ENCODE peak calls at places on chromosomes 3 and 15, in nine cellular contexts. One of them, this sample, is unnamed.
A peak's percentile ranks its signal among the peaks of the same experiment; 100 is the strongest.

GRCh38 chr15:41989573-41990242 is 17.4 kb upstream of the EHD4 start:
- DNase-seq in iris pigment epithelial cell: peak; percentile 58
- DNase-seq in D721Med: peak; percentile 86
- DNase-seq in SW 1271: no peak
- DNase-seq in stimulated activated naive B cell treated with anti-CD40 and anti-IgM and Interleukin-4, amounts not matched to agents 10 μg/mL and 1 μg/mL and 100 μg/mL, for 72 hours: peak; percentile 75
- DNase-seq in activated T-helper 1 cell treated with Interleukin-2 at 50 U/mL for 16 hours: peak; percentile 66
- DNase-seq in epithelial cell of prostate: no peak
- DNase-seq in memory B cell: peak; percentile 89
- DNase-seq in amniotic stem cell: peak; percentile 34
- DNase-seq in this sample: peak; percentile 83

GRCh38 chr3:12372762-12373280 is 84.0 kb downstream of the PPARG start:
- DNase-seq in iris pigment epithelial cell: no peak
- DNase-seq in D721Med: no peak
- DNase-seq in SW 1271: no peak
- DNase-seq in stimulated activated naive B cell treated with anti-CD40 and anti-IgM and Interleukin-4, amounts not matched to agents 10 μg/mL and 1 μg/mL and 100 μg/mL, for 72 hours: no peak
- DNase-seq in activated T-helper 1 cell treated with Interleukin-2 at 50 U/mL for 16 hours: no peak
- DNase-seq in epithelial cell of prostate: no peak
- DNase-seq in memory B cell: no peak
- DNase-seq in amniotic stem cell: no peak
- DNase-seq in this sample: peak; percentile 5

GRCh38 chr15:64067564-64068030 is 21.3 kb upstream of the DAPK2 start:
- DNase-seq in iris pigment epithelial cell: peak; percentile 43
- DNase-seq in D721Med: no peak
- DNase-seq in SW 1271: no peak
- DNase-seq in stimulated activated naive B cell treated with anti-CD40 and anti-IgM and Interleukin-4, amounts not matched to agents 10 μg/mL and 1 μg/mL and 100 μg/mL, for 72 hours: peak; percentile 53
- DNase-seq in activated T-helper 1 cell treated with Interleukin-2 at 50 U/mL for 16 hours: peak; percentile 41
- DNase-seq in epithelial cell of prostate: no peak
- DNase-seq in memory B cell: peak; percentile 72
- DNase-seq in amniotic stem cell: peak; percentile 55
- DNase-seq in this sample: peak; percentile 67

GRCh38 chr3:115977866-115978265 is 354.6 kb downstream of the GAP43 start:
- DNase-seq in iris pigment epithelial cell: no peak
- DNase-seq in D721Med: no peak
- DNase-seq in SW 1271: no peak
- DNase-seq in stimulated activated naive B cell treated with anti-CD40 and anti-IgM and Interleukin-4, amounts not matched to agents 10 μg/mL and 1 μg/mL and 100 μg/mL, for 72 hours: no peak
- DNase-seq in activated T-helper 1 cell treated with Interleukin-2 at 50 U/mL for 16 hours: no peak
- DNase-seq in epithelial cell of prostate: no peak
- DNase-seq in memory B cell: no peak
- DNase-seq in amniotic stem cell: no peak
- DNase-seq in this sample: no peak

GRCh38 chr15:70493787-70494514 is 269.4 kb downstream of the UACA start:
- DNase-seq in iris pigment epithelial cell: peak; percentile 61
- DNase-seq in D721Med: peak; percentile 88
- DNase-seq in SW 1271: no peak
- DNase-seq in stimulated activated naive B cell treated with anti-CD40 and anti-IgM and Interleukin-4, amounts not matched to agents 10 μg/mL and 1 μg/mL and 100 μg/mL, for 72 hours: no peak
- DNase-seq in activated T-helper 1 cell treated with Interleukin-2 at 50 U/mL for 16 hours: no peak
- DNase-seq in epithelial cell of prostate: no peak
- DNase-seq in memory B cell: no peak
- DNase-seq in amniotic stem cell: no peak
- DNase-seq in this sample: no peak

GRCh38 chr3:25493786-25494185 is 65.7 kb downstream of the RARB start:
- DNase-seq in iris pigment epithelial cell: peak; percentile 97
- DNase-seq in D721Med: no peak
- DNase-seq in SW 1271: no peak
- DNase-seq in stimulated activated naive B cell treated with anti-CD40 and anti-IgM and Interleukin-4, amounts not matched to agents 10 μg/mL and 1 μg/mL and 100 μg/mL, for 72 hours: no peak
- DNase-seq in activated T-helper 1 cell treated with Interleukin-2 at 50 U/mL for 16 hours: no peak
- DNase-seq in epithelial cell of prostate: no peak
- DNase-seq in memory B cell: no peak
- DNase-seq in amniotic stem cell: no peak
- DNase-seq in this sample: no peak

GRCh38 chr3:112407214-112407887 is 74.4 kb downstream of the CD200 start:
- DNase-seq in iris pigment epithelial cell: no peak
- DNase-seq in D721Med: no peak
- DNase-seq in SW 1271: no peak
- DNase-seq in stimulated activated naive B cell treated with anti-CD40 and anti-IgM and Interleukin-4, amounts not matched to agents 10 μg/mL and 1 μg/mL and 100 μg/mL, for 72 hours: peak; percentile 61
- DNase-seq in activated T-helper 1 cell treated with Interleukin-2 at 50 U/mL for 16 hours: no peak
- DNase-seq in epithelial cell of prostate: no peak
- DNase-seq in memory B cell: no peak
- DNase-seq in amniotic stem cell: no peak
- DNase-seq in this sample: no peak

GRCh38 chr15:79176151-79176550 is 85.6 kb upstream of the RASGRF1 start:
- DNase-seq in iris pigment epithelial cell: no peak
- DNase-seq in D721Med: no peak
- DNase-seq in SW 1271: no peak
- DNase-seq in stimulated activated naive B cell treated with anti-CD40 and anti-IgM and Interleukin-4, amounts not matched to agents 10 μg/mL and 1 μg/mL and 100 μg/mL, for 72 hours: no peak
- DNase-seq in activated T-helper 1 cell treated with Interleukin-2 at 50 U/mL for 16 hours: no peak
- DNase-seq in epithelial cell of prostate: no peak
- DNase-seq in memory B cell: no peak
- DNase-seq in amniotic stem cell: no peak
- DNase-seq in this sample: no peak

GRCh38 chr3:117019082-117019713 is 309.6 kb downstream of the TUSC7 start:
- DNase-seq in iris pigment epithelial cell: peak; percentile 75
- DNase-seq in D721Med: no peak
- DNase-seq in SW 1271: no peak
- DNase-seq in stimulated activated naive B cell treated with anti-CD40 and anti-IgM and Interleukin-4, amounts not matched to agents 10 μg/mL and 1 μg/mL and 100 μg/mL, for 72 hours: peak; percentile 36
- DNase-seq in activated T-helper 1 cell treated with Interleukin-2 at 50 U/mL for 16 hours: no peak
- DNase-seq in epithelial cell of prostate: no peak
- DNase-seq in memory B cell: peak; percentile 24
- DNase-seq in amniotic stem cell: peak; percentile 67
- DNase-seq in this sample: peak; percentile 60

GRCh38 chr15:65177901-65178300 is 7.2 kb downstream of the CLPX start:
- DNase-seq in iris pigment epithelial cell: peak; percentile 19
- DNase-seq in D721Med: no peak
- DNase-seq in SW 1271: no peak
- DNase-seq in stimulated activated naive B cell treated with anti-CD40 and anti-IgM and Interleukin-4, amounts not matched to agents 10 μg/mL and 1 μg/mL and 100 μg/mL, for 72 hours: no peak
- DNase-seq in activated T-helper 1 cell treated with Interleukin-2 at 50 U/mL for 16 hours: no peak
- DNase-seq in epithelial cell of prostate: no peak
- DNase-seq in memory B cell: no peak
- DNase-seq in amniotic stem cell: no peak
- DNase-seq in this sample: peak; percentile 31

GRCh38 chr15:70246623-70247200 is 149.0 kb upstream of the TLE3 start:
- DNase-seq in iris pigment epithelial cell: no peak
- DNase-seq in D721Med: no peak
- DNase-seq in SW 1271: no peak
- DNase-seq in stimulated activated naive B cell treated with anti-CD40 and anti-IgM and Interleukin-4, amounts not matched to agents 10 μg/mL and 1 μg/mL and 100 μg/mL, for 72 hours: no peak
- DNase-seq in activated T-helper 1 cell treated with Interleukin-2 at 50 U/mL for 16 hours: no peak
- DNase-seq in epithelial cell of prostate: no peak
- DNase-seq in memory B cell: no peak
- DNase-seq in amniotic stem cell: no peak
- DNase-seq in this sample: no peak

This sample was measured in MCF 10A.